ENCODE peak calls at places on chromosomes 13 and 19, in four cellular contexts. W, E, N and P are unnamed samples.

GRCh38 chr13:62432906-62433305 is 1017.3 kb upstream of the PCDH20 start:
- DNase-seq in W (no peak), N (no peak), E (no peak), P (no peak)

GRCh38 chr13:34290661-34291060 is 472.7 kb downstream of the RFC3 start:
- DNase-seq in N (no peak), E (no peak), W (no peak), P (no peak)

GRCh38 chr13:113110048-113110851 is 4.7 kb downstream of the F7 start:
- DNase-seq in N (no peak), W (no peak), E (no peak), P (no peak)

GRCh38 chr13:33744589-33745369 is 73.2 kb upstream of the RFC3 start:
- DNase-seq in W (no peak), N (no peak), E (no peak), P (no peak)

GRCh38 chr19:8306235-8307054 is 1.7 kb downstream of the CD320 start:
- DNase-seq in W (no peak), N (no peak), E (no peak), P (no peak)

GRCh38 chr19:46451352-46451751 is 20.0 kb downstream of the PNMA8A start:
- DNase-seq in W (no peak), N (no peak), E (no peak), P (no peak)

GRCh38 chr13:89568746-89569145 is 1778.7 kb upstream of the MIR17HG start:
- DNase-seq in W (no peak), E (no peak), N (no peak), P (no peak)

GRCh38 chr19:13060233-13060963 is 42.3 kb downstream of the LYL1 start:
- DNase-seq in E (no peak), W (no peak), N (no peak), P (no peak)

GRCh38 chr13:27792393-27793218 is at the start of gene GSX1:
- DNase-seq in N (peak; percentile 33), W (peak; percentile 63), E (no peak), P (no peak)

GRCh38 chr13:41694902-41695301 is 237.6 kb downstream of the RGCC start:
- DNase-seq in W (no peak), N (peak; percentile 66), E (peak; percentile 46), P (no peak)

GRCh38 chr13:85436029-85436428 is 363.2 kb downstream of the SLITRK6 start:
- DNase-seq in E (no peak), W (no peak), N (no peak), P (no peak)

GRCh38 chr13:40568672-40569350 is 97.6 kb downstream of the FOXO1 start:
- DNase-seq in E (no peak), W (no peak), N (no peak), P (no peak)

GRCh38 chr13:59000770-59001169 is 1163.0 kb downstream of the DIAPH3 start:
- DNase-seq in E (no peak), N (no peak), W (no peak), P (no peak)

GRCh38 chr19:4102339-4103072 is 21.4 kb downstream of the MAP2K2 start:
- DNase-seq in E (no peak), W (no peak), N (no peak), P (no peak)

GRCh38 chr13:48844676-48845075 is 131.0 kb upstream of the FNDC3A start:
- DNase-seq in N (no peak), E (no peak), W (no peak), P (no peak)

GRCh38 chr13:99412856-99413255 is 88.4 kb upstream of the TM9SF2 start:
- DNase-seq in E (no peak), N (no peak), W (no peak), P (no peak)